ENCODE peak calls at places on chromosome 5, in seven cellular contexts. One of them, this sample, is unnamed.
A peak's percentile ranks its signal among the peaks of the same experiment; 100 is the strongest.

GRCh38 chr5:90709323-90710148 is 150.9 kb downstream of the ADGRV1 start:
- DNase-seq in thoracic aorta: no peak
- DNase-seq in prostate gland: peak; percentile 10
- DNase-seq in HCEC 1CT: peak; percentile 58
- DNase-seq in NCI-H1417: no peak
- DNase-seq in A172: peak; percentile 63
- DNase-seq in progenitor cell of endocrine pancreas: peak; percentile 10
- DNase-seq in this sample: peak; percentile 54

GRCh38 chr5:176740702-176741565 is 69.4 kb upstream of the UNC5A start:
- DNase-seq in prostate gland: no peak
- DNase-seq in thoracic aorta: no peak
- DNase-seq in A172: no peak
- DNase-seq in NCI-H1417: peak; percentile 41
- DNase-seq in HCEC 1CT: no peak
- DNase-seq in progenitor cell of endocrine pancreas: no peak
- DNase-seq in this sample: no peak

GRCh38 chr5:170589643-170590042 is 85.8 kb downstream of the KCNIP1 start:
- DNase-seq in A172: no peak
- DNase-seq in prostate gland: no peak
- DNase-seq in progenitor cell of endocrine pancreas: no peak
- DNase-seq in thoracic aorta: no peak
- DNase-seq in NCI-H1417: no peak
- DNase-seq in HCEC 1CT: no peak
- DNase-seq in this sample: no peak

GRCh38 chr5:158899792-158900191 is 199.9 kb downstream of the EBF1 start:
- DNase-seq in prostate gland: no peak
- DNase-seq in progenitor cell of endocrine pancreas: no peak
- DNase-seq in A172: no peak
- DNase-seq in thoracic aorta: no peak
- DNase-seq in NCI-H1417: no peak
- DNase-seq in HCEC 1CT: no peak
- DNase-seq in this sample: no peak

GRCh38 chr5:2172471-2172870 is 289.7 kb upstream of the IRX4 start:
- DNase-seq in thoracic aorta: no peak
- DNase-seq in prostate gland: no peak
- DNase-seq in NCI-H1417: no peak
- DNase-seq in A172: no peak
- DNase-seq in HCEC 1CT: no peak
- DNase-seq in progenitor cell of endocrine pancreas: no peak
- DNase-seq in this sample: no peak

GRCh38 chr5:116674881-116675627 is 100.4 kb upstream of the SEMA6A start:
- DNase-seq in HCEC 1CT: no peak
- DNase-seq in thoracic aorta: no peak
- DNase-seq in A172: no peak
- DNase-seq in NCI-H1417: no peak
- DNase-seq in progenitor cell of endocrine pancreas: no peak
- DNase-seq in prostate gland: no peak
- DNase-seq in this sample: no peak

GRCh38 chr5:114101153-114101552 is 260.7 kb upstream of the KCNN2 start:
- DNase-seq in NCI-H1417: no peak
- DNase-seq in A172: peak; percentile 46
- DNase-seq in progenitor cell of endocrine pancreas: no peak
- DNase-seq in prostate gland: peak; percentile 47
- DNase-seq in HCEC 1CT: peak; percentile 43
- DNase-seq in thoracic aorta: no peak
- DNase-seq in this sample: peak; percentile 30

GRCh38 chr5:180119886-180120220 is 48.3 kb upstream of the RNF130 start:
- DNase-seq in thoracic aorta: no peak
- DNase-seq in NCI-H1417: no peak
- DNase-seq in prostate gland: no peak
- DNase-seq in progenitor cell of endocrine pancreas: no peak
- DNase-seq in A172: no peak
- DNase-seq in HCEC 1CT: no peak
- DNase-seq in this sample: no peak

GRCh38 chr5:56481147-56481997 is 248.2 kb upstream of the ANKRD55 start:
- DNase-seq in A172: no peak
- DNase-seq in HCEC 1CT: peak; percentile 14
- DNase-seq in thoracic aorta: no peak
- DNase-seq in progenitor cell of endocrine pancreas: no peak
- DNase-seq in prostate gland: peak; percentile 22
- DNase-seq in NCI-H1417: peak; percentile 22
- DNase-seq in this sample: peak; percentile 62

GRCh38 chr5:44707721-44708120 is 101.0 kb upstream of the MRPS30 start:
- DNase-seq in thoracic aorta: no peak
- DNase-seq in progenitor cell of endocrine pancreas: no peak
- DNase-seq in prostate gland: no peak
- DNase-seq in NCI-H1417: no peak
- DNase-seq in HCEC 1CT: no peak
- DNase-seq in A172: no peak
- DNase-seq in this sample: no peak

GRCh38 chr5:30698217-30698616 is 495.3 kb upstream of the CDH6 start:
- DNase-seq in A172: no peak
- DNase-seq in progenitor cell of endocrine pancreas: no peak
- DNase-seq in prostate gland: no peak
- DNase-seq in NCI-H1417: no peak
- DNase-seq in thoracic aorta: no peak
- DNase-seq in HCEC 1CT: no peak
- DNase-seq in this sample: no peak

GRCh38 chr5:115414406-115415142 is 118.1 kb upstream of the CCDC112 start:
- DNase-seq in thoracic aorta: no peak
- DNase-seq in A172: no peak
- DNase-seq in prostate gland: no peak
- DNase-seq in NCI-H1417: no peak
- DNase-seq in HCEC 1CT: peak; percentile 99
- DNase-seq in progenitor cell of endocrine pancreas: no peak
- DNase-seq in this sample: no peak

GRCh38 chr5:39024005-39024404 is 50.2 kb downstream of the RICTOR start:
- DNase-seq in prostate gland: no peak
- DNase-seq in thoracic aorta: no peak
- DNase-seq in HCEC 1CT: no peak
- DNase-seq in A172: no peak
- DNase-seq in progenitor cell of endocrine pancreas: no peak
- DNase-seq in NCI-H1417: peak; percentile 70
- DNase-seq in this sample: no peak

GRCh38 chr5:134503937-134504437 is 21.5 kb upstream of the JADE2 start:
- DNase-seq in thoracic aorta: no peak
- DNase-seq in progenitor cell of endocrine pancreas: no peak
- DNase-seq in HCEC 1CT: peak; percentile 33
- DNase-seq in A172: peak; percentile 54
- DNase-seq in prostate gland: no peak
- DNase-seq in NCI-H1417: no peak
- DNase-seq in this sample: no peak

GRCh38 chr5:132056610-132057497 is 3.6 kb upstream of the IL3 start:
- DNase-seq in progenitor cell of endocrine pancreas: peak; percentile 8
- DNase-seq in A172: no peak
- DNase-seq in prostate gland: no peak
- DNase-seq in HCEC 1CT: no peak
- DNase-seq in thoracic aorta: no peak
- DNase-seq in NCI-H1417: no peak
- DNase-seq in this sample: peak; percentile 22

GRCh38 chr5:2383678-2384025 is 367.8 kb downstream of the IRX2 start:
- DNase-seq in A172: no peak
- DNase-seq in progenitor cell of endocrine pancreas: no peak
- DNase-seq in prostate gland: no peak
- DNase-seq in thoracic aorta: no peak
- DNase-seq in NCI-H1417: no peak
- DNase-seq in HCEC 1CT: no peak
- DNase-seq in this sample: no peak

GRCh38 chr5:34587355-34588241 is 68.5 kb upstream of the RAI14 start:
- DNase-seq in A172: peak; percentile 68
- DNase-seq in HCEC 1CT: peak; percentile 90
- DNase-seq in NCI-H1417: no peak
- DNase-seq in prostate gland: no peak
- DNase-seq in progenitor cell of endocrine pancreas: no peak
- DNase-seq in thoracic aorta: no peak
- DNase-seq in this sample: no peak

GRCh38 chr5:132530946-132531345 is 12.4 kb downstream of the IL5 start:
- DNase-seq in HCEC 1CT: no peak
- DNase-seq in NCI-H1417: no peak
- DNase-seq in A172: no peak
- DNase-seq in prostate gland: no peak
- DNase-seq in thoracic aorta: no peak
- DNase-seq in progenitor cell of endocrine pancreas: no peak
- DNase-seq in this sample: no peak

GRCh38 chr5:174751154-174751990 is 27.0 kb downstream of the MSX2 start:
- DNase-seq in HCEC 1CT: no peak
- DNase-seq in thoracic aorta: no peak
- DNase-seq in progenitor cell of endocrine pancreas: peak; percentile 38
- DNase-seq in A172: peak; percentile 34
- DNase-seq in NCI-H1417: no peak
- DNase-seq in prostate gland: no peak
- DNase-seq in this sample: peak; percentile 62

This sample was measured in Caco-2.